ENCODE peak calls at places on chromosomes 7 and 10, in ten cellular contexts. Z, W, D, K, V, H, U, Y, X and F are unnamed samples.

GRCh38 chr10:11225935-11226334 is 208.3 kb downstream of the CELF2 start:
- DNase-seq in W (no peak), Y (no peak), D (no peak), V (no peak), U (no peak), H (peak; percentile 64), Z (no peak), X (no peak), K (no peak), F (peak; percentile 43)

GRCh38 chr7:158923928-158924511 is 67.7 kb downstream of the DYNC2I1 start:
- DNase-seq in V (no peak), U (no peak), Z (no peak), D (no peak), X (no peak), K (no peak), H (no peak), Y (no peak), W (no peak), F (no peak)

GRCh38 chr10:75247797-75248196 is 12.0 kb upstream of the COMTD1 start:
- DNase-seq in D (no peak), V (no peak), H (no peak), Y (no peak), X (no peak), K (no peak), U (no peak), W (no peak), Z (no peak), F (no peak)

GRCh38 chr7:44980393-44981034 is 1.7 kb upstream of the MYO1G start:
- DNase-seq in Y (peak; percentile 23), W (no peak), K (no peak), X (peak; percentile 49), V (peak; percentile 21), Z (peak; percentile 54), H (no peak), D (no peak), U (peak; percentile 7), F (peak; percentile 51)

GRCh38 chr7:95915731-95916130 is 143.4 kb downstream of the DYNC1I1 start:
- DNase-seq in X (no peak), U (no peak), K (peak; percentile 76), Z (no peak), V (no peak), D (no peak), Y (no peak), W (no peak), H (no peak), F (no peak)

GRCh38 chr10:85311599-85312337 is 983.4 kb downstream of the CCSER2 start:
- DNase-seq in Z (no peak), X (no peak), W (no peak), V (no peak), H (no peak), K (no peak), U (no peak), D (no peak), Y (no peak), F (no peak)

GRCh38 chr10:16117305-16117695 is 257.0 kb upstream of the MINDY3 start:
- DNase-seq in Z (no peak), H (no peak), V (no peak), U (no peak), Y (no peak), X (no peak), D (no peak), K (no peak), W (no peak), F (no peak)

GRCh38 chr10:34297551-34298370 is 517.3 kb downstream of the PARD3 start:
- DNase-seq in W (no peak), U (no peak), V (no peak), X (no peak), H (peak; percentile 35), K (no peak), Z (no peak), Y (no peak), D (no peak), F (no peak)

GRCh38 chr7:13742719-13743640 is 246.5 kb downstream of the ETV1 start:
- DNase-seq in V (no peak), X (peak; percentile 82), Z (peak; percentile 73), D (peak; percentile 39), Y (peak; percentile 64), H (peak; percentile 37), W (no peak), K (peak; percentile 67), U (no peak), F (no peak)

GRCh38 chr10:26475448-26475847 is 37.3 kb downstream of the APBB1IP start:
- DNase-seq in W (no peak), D (no peak), K (no peak), U (no peak), X (no peak), Z (no peak), Y (no peak), H (no peak), V (no peak), F (no peak)

GRCh38 chr7:51045319-51046102 is 262.8 kb upstream of the GRB10 start:
- DNase-seq in U (no peak), W (no peak), Y (peak; percentile 94), V (no peak), Z (peak; percentile 97), H (no peak), K (no peak), D (peak; percentile 63), X (no peak), F (no peak)

GRCh38 chr10:53209941-53210611 is 437.5 kb upstream of the MBL2 start:
- DNase-seq in V (peak; percentile 19), U (no peak), D (no peak), X (peak; percentile 49), W (no peak), Z (peak; percentile 0), Y (no peak), K (peak; percentile 1), H (no peak), F (no peak)

GRCh38 chr10:70592746-70593512 is 9.6 kb downstream of the PRF1 start:
- DNase-seq in Y (no peak), Z (no peak), U (no peak), V (no peak), X (no peak), W (no peak), D (no peak), H (no peak), K (no peak), F (no peak)

GRCh38 chr7:154698726-154699291 is 304.1 kb downstream of the PAXIP1 start:
- DNase-seq in H (no peak), V (peak; percentile 91), X (peak; percentile 80), U (no peak), D (no peak), Y (no peak), W (no peak), Z (no peak), K (no peak), F (no peak)

GRCh38 chr7:105402221-105403095 is 13.7 kb upstream of the SRPK2 start:
- DNase-seq in D (no peak), W (no peak), Y (peak; percentile 74), H (no peak), X (no peak), V (no peak), U (no peak), Z (no peak), K (no peak), F (no peak)